ENCODE peak calls at places on chromosomes 13 and 19, in six cellular contexts. G is IMR-90, Q is neuronal stem cell, X is H1, K is H9, W is mesendoderm. E is an unnamed sample.

GRCh38 chr13:57137631-57138030 is 3.1 kb upstream of the PRR20A start:
- DNase-seq in G (no peak), Q (no peak), X (no peak), K (no peak), W (no peak), E (no peak)

GRCh38 chr13:46728777-46729176 is 68.2 kb downstream of the ESD start:
- DNase-seq in G (no peak), Q (no peak), X (no peak), K (no peak), W (peak; percentile 70), E (no peak)

GRCh38 chr13:90696254-90696653 is 651.2 kb upstream of the MIR17HG start:
- DNase-seq in G (peak; percentile 7), Q (no peak), X (no peak), K (no peak), W (no peak), E (no peak)

GRCh38 chr19:1250374-1251232 is 2.2 kb downstream of the MIDN start:
- DNase-seq in G (peak; percentile 60), Q (peak; percentile 93), X (no peak), K (no peak), W (peak; percentile 92), E (peak; percentile 32)

GRCh38 chr19:50461066-50461875 is 15.0 kb upstream of the EMC10 start:
- DNase-seq in G (peak; percentile 64), Q (peak; percentile 71), X (no peak), K (peak; percentile 81), W (peak; percentile 72), E (peak; percentile 55)

GRCh38 chr19:41308450-41309224 is 1.3 kb upstream of the CCDC97 start:
- DNase-seq in G (peak; percentile 86), Q (peak; percentile 93), X (peak; percentile 86), K (peak; percentile 93), W (peak; percentile 96), E (peak; percentile 99)

GRCh38 chr19:52527954-52528326 is 472 bp downstream of the ZNF808 start:
- DNase-seq in G (no peak), Q (no peak), X (no peak), K (peak; percentile 36), W (peak; percentile 27), E (no peak)

GRCh38 chr19:39237200-39238184 is 7.3 kb downstream of the IFNL3 start:
- DNase-seq in G (no peak), Q (no peak), X (no peak), K (peak; percentile 71), W (peak; percentile 41), E (peak; percentile 63)

GRCh38 chr19:46186717-46187101 is 38.7 kb downstream of the IGFL2 start:
- DNase-seq in G (no peak), Q (no peak), X (no peak), K (no peak), W (no peak), E (peak; percentile 74)

GRCh38 chr19:3061214-3062161 is 807 bp downstream of the TLE5 start:
- DNase-seq in G (peak; percentile 17), Q (no peak), X (no peak), K (no peak), W (no peak), E (no peak)

GRCh38 chr13:88717946-88718345 is 1046.8 kb downstream of the SLITRK5 start:
- DNase-seq in G (no peak), Q (no peak), X (no peak), K (no peak), W (no peak), E (no peak)

GRCh38 chr19:16088985-16089846 is 12.9 kb downstream of the TPM4 start:
- DNase-seq in G (no peak), Q (no peak), X (no peak), K (no peak), W (no peak), E (no peak)
- H2AK5ac ChIP-seq in G (no peak overlapping the region), Q (no peak overlapping the region), X (no peak overlapping the region), K (no peak overlapping the region), W (no peak overlapping the region), E (no peak overlapping the region)

DNA sequence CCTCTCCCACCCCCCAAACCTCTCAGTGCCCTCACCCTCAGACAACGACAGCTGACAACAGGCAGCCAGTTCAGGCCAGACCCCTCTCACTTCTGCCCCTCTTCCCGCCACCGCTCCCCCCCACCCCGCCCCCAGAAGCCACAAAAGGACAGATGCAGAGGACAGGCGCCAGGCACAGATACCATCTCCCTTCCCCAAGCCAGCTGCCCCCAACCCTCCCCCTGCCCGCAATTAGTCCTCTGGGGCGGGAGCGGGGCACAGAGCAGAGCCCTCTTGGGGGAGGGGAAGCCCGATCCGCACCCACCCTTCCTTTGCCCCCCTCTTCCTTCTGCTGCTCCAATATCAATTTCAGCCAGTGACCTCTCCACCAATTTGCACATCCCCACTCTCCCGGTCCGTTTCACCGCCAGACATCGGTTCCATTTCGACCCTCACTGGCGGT is 585 bp upstream of the SHD start:
- DNase-seq in G (no peak), Q (no peak), X (no peak), K (no peak), W (peak; percentile 41), E (no peak)
- H3K4me2 ChIP-seq in G (peak overlapping the region; percentile 19), Q (peak overlapping the region; percentile 71), X (peak overlapping the region; percentile 88), K (peak overlapping the region; percentile 83), W (peak overlapping the region; percentile 47), E (peak overlapping the region; percentile 97)

GRCh38 chr19:10758978-10759377 is 41.1 kb downstream of the DNM2 start:
- DNase-seq in G (no peak), Q (no peak), X (no peak), K (no peak), W (no peak), E (no peak)

GRCh38 chr19:10763399-10763798 is 45.5 kb downstream of the DNM2 start:
- DNase-seq in G (no peak), Q (no peak), X (no peak), K (no peak), W (no peak), E (no peak)

GRCh38 chr19:10762656-10763055 is 44.8 kb downstream of the DNM2 start:
- DNase-seq in G (no peak), Q (no peak), X (no peak), K (no peak), W (peak; percentile 50), E (peak; percentile 49)

GRCh38 chr19:10761443-10762242 is 43.8 kb downstream of the DNM2 start:
- DNase-seq in G (no peak), Q (no peak), X (no peak), K (peak; percentile 58), W (no peak), E (no peak)

DNA sequence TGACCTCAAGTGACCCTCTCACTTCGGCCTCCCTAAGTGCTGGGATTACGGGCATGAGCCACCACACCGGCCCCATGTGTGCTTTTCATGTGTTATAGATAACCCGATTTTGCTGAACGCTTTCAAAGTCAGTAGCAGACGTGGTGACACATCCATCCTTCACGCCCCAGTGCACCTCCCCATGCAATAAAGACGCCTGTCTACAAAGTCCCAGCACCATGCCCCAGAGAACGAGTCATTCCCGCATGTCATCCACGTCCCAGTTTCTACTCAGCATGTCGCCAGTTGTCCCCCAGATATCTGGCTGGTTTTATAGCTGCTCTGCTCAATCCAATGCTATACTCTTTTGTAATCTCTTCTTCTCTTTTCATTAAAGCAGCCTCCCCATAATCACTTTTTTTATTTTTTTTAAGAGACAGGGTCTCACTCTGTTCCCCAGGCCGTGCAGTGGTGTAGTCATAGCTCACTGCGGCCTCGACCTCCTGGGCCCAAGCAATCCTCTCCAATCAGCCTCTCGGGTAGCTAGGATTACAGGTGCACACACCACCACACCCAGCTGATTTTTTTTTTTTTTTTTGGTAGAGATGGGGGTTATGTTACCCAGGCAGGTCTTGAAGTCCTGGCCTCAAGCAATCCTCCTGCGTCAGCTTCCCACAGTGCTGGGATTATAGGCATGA is 42.5 kb downstream of the DNM2 start:
- DNase-seq in G (no peak), Q (no peak), X (no peak), K (no peak), W (peak; percentile 48), E (peak; percentile 31)
- H2AK5ac ChIP-seq in G (no peak overlapping the region), Q (no peak overlapping the region), X (no peak overlapping the region), K (no peak overlapping the region), W (no peak overlapping the region), E (no peak overlapping the region)

GRCh38 chr19:54279441-54279962 is 1.4 kb downstream of the LILRB2 start:
- DNase-seq in G (no peak), Q (no peak), X (no peak), K (no peak), W (no peak), E (no peak)

GRCh38 chr19:54281008-54281728 is at the start of gene LILRB2:
- DNase-seq in G (no peak), Q (no peak), X (no peak), K (no peak), W (no peak), E (peak; percentile 4)

GRCh38 chr19:54287456-54287855 is 6.5 kb upstream of the LILRB2 start:
- DNase-seq in G (peak; percentile 52), Q (no peak), X (no peak), K (no peak), W (no peak), E (no peak)

DNA sequence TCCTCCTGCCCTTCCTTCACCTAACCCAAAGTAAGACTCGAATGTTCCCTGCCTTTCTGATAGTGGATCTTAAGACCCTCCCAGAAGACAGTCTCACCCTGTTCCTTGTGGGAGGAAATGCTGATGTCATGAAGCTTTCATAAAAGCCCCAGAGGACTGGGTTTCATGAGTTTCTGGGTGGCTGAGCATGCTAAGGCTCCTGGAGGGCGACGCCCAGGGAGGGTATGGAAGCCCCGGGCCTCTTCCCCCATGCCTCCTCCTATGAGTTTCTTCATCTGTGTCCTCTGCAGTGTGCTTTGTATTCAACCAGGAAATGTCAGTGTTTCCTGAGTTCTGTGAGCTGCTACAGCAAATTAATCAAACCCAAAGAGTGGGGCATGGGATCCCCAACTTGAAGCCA is 1.8 kb upstream of the LILRB2 start:
- DNase-seq in G (no peak), Q (no peak), X (no peak), K (no peak), W (no peak), E (no peak)
- H3K4me2 ChIP-seq in G (no peak overlapping the region), Q (no peak overlapping the region), X (no peak overlapping the region), K (no peak overlapping the region), W (no peak overlapping the region), E (no peak overlapping the region)